ENCODE peak calls at places on chromosome 4, in nine cellular contexts. G is progenitor cell of endocrine pancreas; J is activated CD4-positive, alpha-beta memory T cell treated with anti-CD3 and anti-CD28 coated beads for 36 hours; R is activated T-cell treated with anti-CD3 and anti-CD28 coated beads, Interleukin-2, amount 50 U/mL, for 72 hours; T is midbrain; A is Right ventricle myocardium inferior; H is NCI-H1417; D is NCI-H146; Q is H9. W is an unnamed sample.

GRCh38 chr4:113756005-113756410 is 5.5 kb downstream of the CAMK2D start:
- DNase-seq in A (no peak), J (no peak), R (no peak), T (no peak), D (no peak), Q (no peak), H (no peak), G (no peak), W (peak)

GRCh38 chr4:3436798-3437581 is 4.8 kb upstream of the HGFAC start:
- DNase-seq in H (peak), J (peak), D (no peak), R (peak), A (peak), T (no peak), Q (no peak), G (no peak), W (no peak)

GRCh38 chr4:181952478-181952877 is 290.7 kb upstream of the TENM3 start:
- DNase-seq in J (no peak), A (no peak), H (no peak), G (no peak), D (no peak), R (no peak), T (no peak), Q (no peak), W (peak)

GRCh38 chr4:77631276-77631675 is 25.7 kb downstream of the CXCL13 start:
- DNase-seq in G (no peak), A (no peak), R (no peak), Q (no peak), D (no peak), H (no peak), J (no peak), T (no peak), W (no peak)

GRCh38 chr4:41530741-41531140 is 7.2 kb upstream of the LIMCH1 start:
- DNase-seq in T (no peak), R (no peak), A (no peak), D (no peak), G (no peak), Q (no peak), J (no peak), H (no peak), W (no peak)

GRCh38 chr4:160969914-160970313 is 1193.9 kb downstream of the FSTL5 start:
- DNase-seq in H (no peak), D (no peak), G (no peak), T (no peak), Q (no peak), A (no peak), R (no peak), J (no peak), W (no peak)

GRCh38 chr4:18669390-18669789 is 647.8 kb upstream of the LCORL start:
- DNase-seq in R (no peak), J (no peak), H (no peak), Q (no peak), T (no peak), D (no peak), A (no peak), G (no peak), W (no peak)

GRCh38 chr4:155705664-155706063 is 39.0 kb downstream of the GUCY1A1 start:
- DNase-seq in J (no peak), R (no peak), H (no peak), A (no peak), G (no peak), Q (no peak), D (no peak), T (no peak), W (peak)

GRCh38 chr4:183241322-183241640 is 78.8 kb downstream of the CLDN22 start:
- DNase-seq in A (no peak), D (no peak), H (no peak), G (no peak), J (no peak), T (no peak), Q (no peak), R (no peak), W (no peak)